ENCODE peak calls at places on chromosomes 1 and 21, in eight cellular contexts. H is ELR; P is stimulated activated CD8-positive, alpha-beta memory T cell treated with anti-CD3 and anti-CD28 coated beads, Interleukin-2, amount 100 ng/mL, for 1 hour; W is HTR-8/SVneo; E is activated naive CD4-positive, alpha-beta T cell treated with anti-CD3 and anti-CD28 coated beads, Interleukin-2, amount 50 U/mL, for 16 hours; B is activated T-helper 1 cell treated with anti-CD3 and anti-CD28 coated beads, Interleukin-12 subunit alpha, Interleukin-12 subunit beta, Interleukin-2, Interleukin-4 antibody, amounts not matched to agents 30 ng/mL and 10 ng/mL and 1 ng/mL, durations not matched to agents 14 hours and 24 hours and 36 hours; X is nucleus accumbens; U is GM13976. C is an unnamed sample.

GRCh38 chr1:151158311-151158710 is 1.9 kb downstream of the TNFAIP8L2 start:
- DNase-seq in U (no peak), H (no peak), X (no peak), W (no peak), E (peak), B (no peak), P (no peak), C (no peak)

GRCh38 chr21:39006653-39007417 is 176.4 kb downstream of the PSMG1 start:
- DNase-seq in B (no peak), E (no peak), X (peak), H (no peak), W (no peak), U (no peak), P (no peak), C (peak)

GRCh38 chr1:35901235-35901634 is 18.2 kb downstream of the AGO1 start:
- DNase-seq in P (no peak), U (no peak), H (no peak), X (no peak), E (no peak), W (no peak), B (no peak), C (no peak)

GRCh38 chr1:45846931-45847330 is 43.5 kb downstream of the MAST2 start:
- DNase-seq in H (peak), B (no peak), E (no peak), P (no peak), W (no peak), X (no peak), U (no peak), C (no peak)

GRCh38 chr1:111204211-111204883 is 3.9 kb upstream of the DENND2D start:
- DNase-seq in P (peak), U (peak), E (peak), X (no peak), H (no peak), W (no peak), B (peak), C (peak)

GRCh38 chr1:203280061-203280460 is 25.3 kb upstream of the BTG2 start:
- DNase-seq in E (no peak), B (no peak), W (no peak), U (no peak), H (no peak), P (no peak), X (no peak), C (no peak)

GRCh38 chr1:183212870-183213269 is 26.8 kb downstream of the LAMC2 start:
- DNase-seq in P (no peak), B (no peak), W (no peak), E (no peak), U (no peak), X (no peak), H (no peak), C (no peak)

GRCh38 chr1:177912991-177913390 is 56.9 kb downstream of the SEC16B start:
- DNase-seq in U (no peak), E (no peak), P (no peak), B (no peak), W (no peak), X (no peak), H (no peak), C (peak)

C was measured in stomach.